ENCODE peak calls at places on chromosomes 4 and X, in seven cellular contexts. S, H, E, Y, Z, B and R are unnamed samples.

GRCh38 chr4:52100062-52100461 is 49.0 kb downstream of the SPATA18 start:
- DNase-seq in Z (no peak), B (no peak), Y (no peak), H (no peak), E (no peak), S (no peak), R (no peak)

GRCh38 chr4:94722270-94722669 is 35.5 kb upstream of the BMPR1B start:
- DNase-seq in Y (no peak), S (no peak), H (no peak), Z (no peak), E (no peak), B (no peak), R (no peak)

GRCh38 chr4:183348706-183349659 is 26.8 kb upstream of the CLDN24 start:
- DNase-seq in H (no peak), Z (no peak), E (peak), B (no peak), Y (no peak), S (no peak), R (no peak)

GRCh38 chr4:158896459-158897238 is 127.8 kb downstream of the FNIP2 start:
- DNase-seq in E (no peak), Y (no peak), S (no peak), B (no peak), H (peak), Z (no peak), R (no peak)

GRCh38 chr4:91826186-91826585 is 477.6 kb upstream of the GRID2 start:
- DNase-seq in B (no peak), H (no peak), S (no peak), Z (no peak), Y (no peak), E (no peak), R (no peak)

GRCh38 chr4:150447356-150447755 is 134.6 kb upstream of the MAB21L2 start:
- DNase-seq in Z (no peak), B (no peak), Y (peak), H (no peak), E (no peak), S (no peak), R (no peak)

GRCh38 chr4:151276787-151277557 is at the start of gene PRSS48:
- DNase-seq in B (no peak), E (peak), Z (peak), Y (peak), S (peak), H (peak), R (peak)

GRCh38 chrX:39890807-39891206 is 207.0 kb downstream of the BCOR start:
- DNase-seq in S (no peak), Y (no peak), B (no peak), E (no peak), Z (no peak), H (no peak), R (no peak)

DNA sequence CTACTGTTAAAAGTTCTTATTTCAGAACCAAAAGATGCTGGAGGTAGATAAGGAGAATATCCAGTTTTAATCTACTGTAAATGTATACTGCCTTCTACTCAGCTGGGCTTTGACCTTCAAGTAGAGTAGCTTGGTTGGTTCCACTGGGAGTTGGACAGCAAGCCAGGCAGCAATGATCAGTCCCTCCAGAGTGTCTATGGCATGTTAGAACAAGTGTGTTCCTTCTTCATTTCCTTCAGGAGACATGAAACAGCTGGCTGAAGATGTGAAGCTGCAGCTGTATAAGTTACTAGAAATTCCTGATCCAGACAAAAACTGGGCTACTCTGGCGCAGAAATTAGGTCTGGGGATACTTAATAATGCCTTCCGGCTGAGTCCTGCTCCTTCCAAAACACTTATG is 111.0 kb downstream of the NFKB1 start:
- DNase-seq in Z (no peak), E (no peak), Y (no peak), B (no peak), S (no peak), H (no peak), R (no peak)
- H3K27ac ChIP-seq in Z (no peak), E (no peak), Y (no peak), B (peak), S (peak), H (no peak), R (no peak)

DNA sequence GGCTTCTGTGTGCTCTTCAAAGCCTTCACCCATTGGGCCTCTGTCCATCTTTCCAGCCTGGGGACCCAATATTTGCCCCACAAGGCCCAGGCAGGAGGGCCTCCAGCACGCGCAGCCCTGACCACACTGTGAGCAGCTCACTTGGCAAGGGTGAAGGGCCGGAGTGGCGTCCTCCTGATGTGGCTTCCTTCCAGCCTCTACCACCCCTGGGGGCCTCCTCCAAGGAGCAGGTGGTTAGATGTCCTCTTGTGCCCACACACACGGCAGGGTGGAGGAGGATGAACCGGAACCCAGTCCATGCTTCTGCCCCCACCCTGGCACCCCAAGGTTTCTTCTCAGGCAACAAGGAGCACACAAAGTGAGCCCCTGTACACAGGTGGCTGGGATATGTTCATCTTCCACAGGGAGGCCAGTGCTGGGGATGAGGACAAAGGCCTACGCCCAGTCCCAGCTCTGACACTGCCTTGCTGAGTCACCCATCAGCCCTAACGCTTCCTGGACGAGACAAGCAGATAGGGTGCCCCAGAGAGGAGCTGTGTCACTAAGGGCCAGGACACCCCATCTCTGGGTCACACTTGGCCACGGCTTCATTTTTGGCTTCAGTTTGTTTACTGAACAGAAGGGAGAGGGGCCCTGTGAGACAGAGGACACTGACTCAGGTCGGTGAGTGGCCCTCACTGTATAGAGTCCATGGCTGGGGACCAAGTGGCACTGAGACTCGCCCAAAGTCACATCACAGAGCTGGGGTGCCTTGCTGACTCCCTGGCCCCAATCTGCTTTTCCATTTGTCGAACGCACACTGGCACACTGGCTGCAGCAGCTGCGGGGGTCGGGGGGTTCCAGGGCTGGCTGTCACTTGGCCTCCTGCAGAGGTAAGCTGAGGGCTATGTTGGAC is 1.9 kb downstream of the UBL4A start:
- DNase-seq in S (no peak), Z (peak), H (no peak), Y (no peak), E (no peak), B (no peak), R (no peak)
- H3K27ac ChIP-seq in S (no peak), Z (no peak), H (no peak), Y (no peak), E (no peak), B (peak), R (no peak)

GRCh38 chrX:23783569-23784486 is 855 bp downstream of the SAT1 start:
- DNase-seq in Y (peak), Z (no peak), H (no peak), S (no peak), E (no peak), B (no peak), R (no peak)
- H3K27ac ChIP-seq in Y (no peak), Z (peak), H (peak), S (peak), E (peak), B (peak), R (peak)

GRCh38 chr4:185931986-185932385 is 120.0 kb upstream of the SORBS2 start:
- DNase-seq in S (no peak), Z (no peak), B (no peak), H (no peak), E (no peak), Y (no peak), R (no peak)
- H3K27ac ChIP-seq in S (no peak), Z (no peak), B (no peak), H (no peak), E (no peak), Y (no peak), R (no peak)

GRCh38 chrX:14032383-14032782 is 2.7 kb upstream of the GEMIN8 start:
- DNase-seq in S (peak), H (peak), E (peak), Y (peak), Z (no peak), B (peak), R (no peak)

GRCh38 chrX:14029425-14030247 is at the start of gene GEMIN8:
- DNase-seq in H (peak), Y (peak), B (peak), S (peak), Z (peak), E (peak), R (peak)

GRCh38 chrX:14029039-14029424 is 660 bp downstream of the GEMIN8 start:
- DNase-seq in E (no peak), B (no peak), S (no peak), Y (no peak), Z (no peak), H (peak), R (no peak)

GRCh38 chrX:14028473-14028872 is 1.2 kb downstream of the GEMIN8 start:
- DNase-seq in B (no peak), Z (no peak), E (no peak), Y (no peak), S (no peak), H (no peak), R (no peak)

DNA sequence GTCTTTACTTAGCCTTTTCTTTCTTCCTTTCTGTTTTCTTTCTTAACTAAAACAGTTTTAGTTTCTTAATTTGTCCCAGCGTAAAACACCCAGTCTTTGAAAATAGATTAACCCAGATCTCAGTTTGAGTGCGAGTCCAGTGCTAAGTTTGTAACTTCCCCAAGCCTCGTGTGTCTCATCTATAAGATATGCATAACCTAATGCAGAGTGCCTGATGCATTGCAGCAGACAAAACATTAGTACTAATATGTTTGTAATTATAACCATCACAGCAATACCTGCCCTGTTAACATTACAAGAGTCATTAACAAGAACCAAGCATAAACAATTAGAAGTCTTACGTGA is 528 bp upstream of the GEMIN8 start:
- DNase-seq in Z (no peak), Y (no peak), S (no peak), H (peak), E (peak), B (no peak), R (no peak)
- H3K27ac ChIP-seq in Z (peak), Y (peak), S (peak), H (peak), E (peak), B (peak), R (peak)

DNA sequence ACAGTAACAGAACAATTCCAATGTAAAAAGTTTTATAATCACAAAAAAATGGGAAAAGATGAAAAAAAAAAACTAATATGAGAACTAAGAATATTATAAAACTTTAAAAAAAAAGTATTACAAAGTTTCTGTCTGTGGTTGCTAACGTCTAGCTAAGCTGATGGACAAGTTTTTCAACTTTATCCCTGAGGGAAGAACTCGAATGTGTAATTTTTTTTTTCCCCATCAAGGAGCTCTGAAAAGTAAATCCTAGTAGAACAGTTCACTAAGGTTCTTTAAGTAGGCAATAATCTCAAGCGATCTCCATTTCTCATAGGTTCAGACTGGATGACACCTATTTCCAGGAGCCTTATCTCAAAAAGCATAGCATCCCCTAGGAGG is 14.2 kb downstream of the ADGRA3 start:
- DNase-seq in E (no peak), Y (no peak), B (no peak), S (no peak), Z (no peak), H (no peak), R (no peak)
- H3K27ac ChIP-seq in E (no peak), Y (no peak), B (no peak), S (no peak), Z (no peak), H (no peak), R (no peak)

GRCh38 chrX:14504960-14505538 is 24.3 kb upstream of the GLRA2 start:
- DNase-seq in S (no peak), Y (no peak), E (no peak), H (no peak), Z (no peak), B (no peak), R (no peak)
- H3K27ac ChIP-seq in S (no peak), Y (no peak), E (no peak), H (no peak), Z (no peak), B (no peak), R (no peak)